ENCODE peak calls at places on chromosomes 5 and 9, in five cellular contexts. T is uterus, Y is foreskin fibroblast, X is AG04450, R is mucosa of descending colon. D is an unnamed sample.

GRCh38 chr5:161897033-161897432 is 49.1 kb downstream of the GABRA1 start:
- DNase-seq in R (no peak), X (no peak), Y (no peak), T (no peak), D (no peak)

GRCh38 chr5:170522211-170523128 is 18.6 kb downstream of the KCNIP1 start:
- DNase-seq in R (no peak), T (no peak), Y (peak; percentile 15), X (no peak), D (peak; percentile 60)

GRCh38 chr9:88773627-88774244 is 217.5 kb upstream of the S1PR3 start:
- DNase-seq in R (no peak), Y (no peak), T (no peak), X (no peak), D (no peak)

GRCh38 chr5:133538718-133539117 is 73.6 kb downstream of the FSTL4 start:
- DNase-seq in R (no peak), X (no peak), T (no peak), Y (no peak), D (no peak)

GRCh38 chr5:67286006-67286405 is 89.4 kb upstream of the CD180 start:
- DNase-seq in R (no peak), Y (no peak), X (no peak), T (no peak), D (no peak)

GRCh38 chr5:85893996-85894395 is 723.7 kb upstream of the COX7C start:
- DNase-seq in R (no peak), Y (no peak), T (no peak), X (no peak), D (no peak)

GRCh38 chr5:17294639-17295311 is 77.3 kb downstream of the BASP1 start:
- DNase-seq in X (no peak), Y (no peak), T (no peak), R (no peak), D (no peak)

GRCh38 chr5:173554989-173555705 is 61.3 kb downstream of the BOD1 start:
- DNase-seq in Y (no peak), X (no peak), R (no peak), T (no peak), D (no peak)

GRCh38 chr5:125227333-125228075 is 481.1 kb upstream of the ZNF608 start:
- DNase-seq in T (no peak), R (no peak), Y (peak; percentile 8), X (no peak), D (no peak)

GRCh38 chr9:8859416-8859815 is 1059.8 kb upstream of the DMAC1 start:
- DNase-seq in X (no peak), T (no peak), Y (no peak), R (no peak), D (no peak)

GRCh38 chr5:39100851-39101396 is 26.7 kb upstream of the RICTOR start:
- DNase-seq in Y (peak; percentile 96), T (no peak), R (no peak), X (peak; percentile 95), D (peak; percentile 81)

GRCh38 chr5:31442253-31442820 is 89.6 kb downstream of the DROSHA start:
- DNase-seq in Y (no peak), X (peak; percentile 26), R (no peak), T (no peak), D (no peak)

DNA sequence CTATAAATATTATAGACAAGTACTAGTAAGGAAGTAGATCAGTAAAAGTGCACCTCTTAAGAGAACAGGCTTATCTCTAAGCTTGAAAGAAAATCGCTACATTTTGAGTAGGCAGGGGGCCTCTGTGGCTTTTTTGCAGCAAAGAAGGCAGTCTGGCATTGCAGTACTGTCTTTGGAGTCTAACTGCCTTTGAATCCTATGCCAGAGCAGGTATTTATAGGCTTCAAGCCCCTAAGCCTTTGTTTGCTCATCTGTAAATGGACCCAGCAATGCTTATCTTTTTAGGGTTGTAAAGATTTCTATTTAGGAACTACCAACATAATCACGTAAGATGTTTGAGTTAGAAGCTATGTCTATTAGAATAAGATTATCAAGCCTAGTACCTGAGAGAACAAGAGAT is 23.7 kb upstream of the HK3 start:
- DNase-seq in X (no peak), R (no peak), T (no peak), Y (no peak), D (no peak)
- H3K4me3 ChIP-seq in X (no peak overlapping the region), R (no peak overlapping the region), T (no peak overlapping the region), Y (no peak overlapping the region), D (no peak overlapping the region)

GRCh38 chr5:14873093-14873492 is 1.5 kb upstream of the ANKH start:
- DNase-seq in Y (no peak), T (no peak), R (no peak), X (no peak), D (no peak)
- H3K4me3 ChIP-seq in Y (peak overlapping the region; percentile 63), T (no peak overlapping the region), R (no peak overlapping the region), X (no peak overlapping the region), D (no peak overlapping the region)

DNA sequence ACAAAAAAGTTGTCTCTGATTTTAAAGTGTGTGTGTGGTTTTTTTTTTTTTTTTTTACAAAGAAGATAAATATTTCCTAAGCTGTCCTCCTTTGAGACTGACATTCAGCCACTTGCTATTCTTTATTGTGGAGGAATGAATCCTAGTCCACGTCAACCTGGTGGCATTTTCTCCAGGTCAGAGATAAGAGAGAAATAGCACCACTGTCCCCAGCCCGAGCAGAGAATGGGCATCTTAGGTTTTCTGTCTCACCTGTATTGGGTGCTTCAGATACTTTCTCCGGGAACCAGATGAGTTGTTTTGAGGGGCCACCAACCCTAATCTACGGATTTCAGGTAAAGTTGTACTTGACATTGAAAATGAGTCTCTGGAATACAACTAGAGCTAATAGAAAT is 1.4 kb downstream of the ITGA2 start:
- DNase-seq in T (no peak), X (no peak), R (no peak), Y (no peak), D (no peak)
- H3K4me3 ChIP-seq in T (no peak overlapping the region), X (peak overlapping the region; percentile 86), R (no peak overlapping the region), Y (peak overlapping the region; percentile 80), D (peak overlapping the region; percentile 65)

GRCh38 chr9:96661711-96662110 is 6.6 kb upstream of the PRXL2C start:
- DNase-seq in T (no peak), Y (no peak), X (no peak), R (no peak), D (peak; percentile 8)
- H3K4me3 ChIP-seq in T (no peak overlapping the region), Y (no peak overlapping the region), X (no peak overlapping the region), R (no peak overlapping the region), D (no peak overlapping the region)

DNA sequence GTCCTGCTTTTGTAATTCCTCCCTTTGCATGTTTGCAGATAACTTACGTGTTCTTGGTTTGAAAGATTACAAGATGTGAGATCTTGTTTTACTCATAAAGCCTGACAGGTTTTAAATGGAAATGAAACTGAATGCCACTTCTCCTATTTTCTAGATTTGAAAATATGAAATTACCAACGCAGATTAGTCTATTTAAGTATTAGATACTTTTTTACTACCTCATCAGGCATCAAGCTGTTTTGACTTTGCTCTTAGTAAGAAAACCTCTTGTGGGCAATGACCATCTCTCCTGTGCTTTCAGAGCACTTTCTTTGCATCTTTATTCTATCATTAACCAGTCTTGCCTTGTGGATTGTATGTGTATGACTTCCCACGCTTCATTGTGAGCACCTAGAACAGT is 3.5 kb downstream of the DMXL1 start:
- DNase-seq in X (no peak), Y (no peak), T (no peak), R (no peak), D (no peak)
- H3K4me3 ChIP-seq in X (no peak overlapping the region), Y (no peak overlapping the region), T (no peak overlapping the region), R (no peak overlapping the region), D (no peak overlapping the region)

GRCh38 chr9:32335127-32335526 is 49.3 kb upstream of the ACO1 start:
- DNase-seq in T (no peak), X (no peak), R (no peak), Y (no peak), D (no peak)
- H3K4me3 ChIP-seq in T (no peak overlapping the region), X (no peak overlapping the region), R (no peak overlapping the region), Y (no peak overlapping the region), D (no peak overlapping the region)

DNA sequence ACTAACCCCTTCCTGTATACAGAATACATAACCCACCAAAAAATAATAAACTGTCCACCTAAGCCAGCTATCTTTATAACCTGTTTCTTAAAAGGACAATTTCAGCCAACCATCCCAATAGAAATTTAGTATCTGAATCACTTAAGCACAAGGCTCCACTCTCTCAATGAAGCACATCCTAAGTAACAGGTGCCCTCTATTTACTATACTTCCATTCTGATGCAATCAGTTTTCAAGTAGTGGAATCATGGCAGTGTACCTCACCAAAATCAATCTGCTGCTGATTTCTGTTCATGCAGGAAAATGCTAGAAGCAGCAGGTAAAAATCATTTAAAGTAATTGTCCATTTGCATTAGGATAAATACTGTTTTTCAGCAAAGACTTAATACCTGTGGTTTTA is 4.8 kb downstream of the MTX3 start:
- DNase-seq in T (no peak), R (no peak), Y (no peak), X (no peak), D (no peak)
- H3K4me3 ChIP-seq in T (no peak overlapping the region), R (no peak overlapping the region), Y (no peak overlapping the region), X (no peak overlapping the region), D (no peak overlapping the region)

GRCh38 chr5:3121813-3122212 is 370.3 kb upstream of the IRX2 start:
- DNase-seq in R (no peak), Y (no peak), T (no peak), X (no peak), D (no peak)
- H3K4me3 ChIP-seq in R (no peak overlapping the region), Y (no peak overlapping the region), T (no peak overlapping the region), X (no peak overlapping the region), D (no peak overlapping the region)

GRCh38 chr9:94554078-94554438 is 825 bp upstream of the PCAT7 start:
- DNase-seq in X (no peak), Y (no peak), R (peak; percentile 74), T (no peak), D (no peak)
- H3K4me3 ChIP-seq in X (no peak overlapping the region), Y (no peak overlapping the region), R (peak overlapping the region; percentile 9), T (no peak overlapping the region), D (no peak overlapping the region)